ENCODE peak calls at places on chromosomes 11 and 22, in ten cellular contexts. L, W, T, N, Y, V, F, H, G and M are unnamed samples.

GRCh38 chr11:61042961-61043540 is 59.2 kb upstream of the CD5 start:
- DNase-seq in L (no peak), W (no peak), T (no peak), N (no peak), Y (no peak), V (no peak), F (no peak), H (no peak), G (no peak), M (no peak)

GRCh38 chr11:64120951-64121569 is 44.9 kb downstream of the MACROD1 start:
- DNase-seq in L (no peak), W (no peak), T (no peak), N (peak; percentile 29), Y (no peak), V (peak; percentile 76), F (peak; percentile 62), H (no peak), G (no peak), M (no peak)

GRCh38 chr11:79413258-79413657 is 27.6 kb downstream of the TENM4 start:
- DNase-seq in L (peak; percentile 87), W (no peak), T (peak; percentile 42), N (peak; percentile 93), Y (peak; percentile 12), V (peak; percentile 48), F (peak; percentile 82), H (no peak), G (no peak), M (peak; percentile 15)

GRCh38 chr11:41498726-41499125 is 39.3 kb upstream of the LRRC4C start:
- DNase-seq in L (no peak), W (no peak), T (no peak), N (no peak), Y (peak; percentile 45), V (no peak), F (no peak), H (no peak), G (no peak), M (no peak)

GRCh38 chr22:31556627-31557203 is 60.4 kb downstream of the SFI1 start:
- DNase-seq in L (peak; percentile 27), W (no peak), T (no peak), N (peak; percentile 57), Y (peak; percentile 46), V (peak; percentile 6), F (peak; percentile 6), H (no peak), G (no peak), M (peak; percentile 9)

GRCh38 chr11:78672850-78673641 is 98.4 kb upstream of the NARS2 start:
- DNase-seq in L (no peak), W (no peak), T (no peak), N (no peak), Y (no peak), V (no peak), F (no peak), H (no peak), G (no peak), M (no peak)

GRCh38 chr11:11451501-11452005 is 98.5 kb upstream of the CSNK2A3 start:
- DNase-seq in L (no peak), W (no peak), T (no peak), N (peak; percentile 4), Y (peak; percentile 76), V (no peak), F (peak; percentile 43), H (no peak), G (no peak), M (no peak)

GRCh38 chr22:22171357-22172218 is 73.0 kb upstream of the VPREB1 start:
- DNase-seq in L (no peak), W (no peak), T (no peak), N (no peak), Y (peak; percentile 23), V (peak; percentile 13), F (no peak), H (no peak), G (no peak), M (no peak)